ENCODE peak calls at places on chromosomes 5 and 9, in eight cellular contexts. Q, C, J, O, X, L, D and I are unnamed samples.

GRCh38 chr5:64462391-64462790 is 43.4 kb upstream of the RGS7BP start:
- DNase-seq in Q (no peak), C (no peak), J (no peak), O (no peak), X (no peak), L (no peak), D (no peak), I (no peak)

GRCh38 chr5:144812770-144813169 is 642.1 kb downstream of the KCTD16 start:
- DNase-seq in Q (no peak), C (no peak), J (no peak), O (no peak), X (no peak), L (peak), D (no peak), I (no peak)

GRCh38 chr5:149434162-149435014 is 55.3 kb upstream of the IL17B start:
- DNase-seq in Q (peak), C (no peak), J (peak), O (peak), X (no peak), L (peak), D (peak), I (peak)

GRCh38 chr5:145062280-145062679 is 772.9 kb downstream of the PRELID2 start:
- DNase-seq in Q (no peak), C (no peak), J (no peak), O (no peak), X (no peak), L (peak), D (no peak), I (no peak)

GRCh38 chr9:33374634-33375237 is 27.6 kb downstream of the AQP7 start:
- DNase-seq in Q (peak), C (peak), J (peak), O (peak), X (peak), L (peak), D (peak), I (peak)

GRCh38 chr5:135551593-135552447 is 16.1 kb upstream of the NEUROG1 start:
- DNase-seq in Q (peak), C (peak), J (peak), O (peak), X (peak), L (peak), D (no peak), I (peak)

GRCh38 chr5:139638090-139638735 is 9.9 kb upstream of the CXXC5 start:
- DNase-seq in Q (no peak), C (peak), J (peak), O (peak), X (no peak), L (peak), D (no peak), I (peak)

GRCh38 chr9:109253637-109254284 is 67.1 kb downstream of the EPB41L4B start:
- DNase-seq in Q (no peak), C (no peak), J (no peak), O (no peak), X (no peak), L (peak), D (no peak), I (no peak)

GRCh38 chr5:137995747-137996123 is 37.1 kb downstream of the FAM13B start:
- DNase-seq in Q (no peak), C (no peak), J (no peak), O (no peak), X (no peak), L (peak), D (no peak), I (no peak)

GRCh38 chr5:73826761-73827450 is 200.9 kb downstream of the ARHGEF28 start:
- DNase-seq in Q (no peak), C (no peak), J (no peak), O (peak), X (no peak), L (peak), D (no peak), I (no peak)

GRCh38 chr9:69145148-69145547 is 28.9 kb upstream of the TJP2 start:
- DNase-seq in Q (no peak), C (no peak), J (no peak), O (no peak), X (no peak), L (no peak), D (no peak), I (no peak)

GRCh38 chr5:88659529-88660325 is 223.3 kb downstream of the MEF2C start:
- DNase-seq in Q (no peak), C (no peak), J (no peak), O (no peak), X (no peak), L (peak), D (no peak), I (peak)

GRCh38 chr9:129612123-129612522 is 8.8 kb downstream of the C9orf50 start:
- DNase-seq in Q (no peak), C (no peak), J (no peak), O (no peak), X (no peak), L (no peak), D (no peak), I (no peak)

GRCh38 chr5:35038891-35039290 is 8.9 kb downstream of the AGXT2 start:
- DNase-seq in Q (no peak), C (no peak), J (no peak), O (no peak), X (no peak), L (no peak), D (no peak), I (no peak)

GRCh38 chr9:97703437-97704326 is 6.5 kb upstream of the XPA start:
- DNase-seq in Q (no peak), C (no peak), J (no peak), O (no peak), X (no peak), L (peak), D (no peak), I (peak)

GRCh38 chr5:127871448-127872153 is 168.4 kb downstream of the CCDC192 start:
- DNase-seq in Q (no peak), C (no peak), J (no peak), O (no peak), X (no peak), L (peak), D (no peak), I (no peak)

GRCh38 chr5:775960-776861 is 8.3 kb downstream of the ZDHHC11B start:
- DNase-seq in Q (no peak), C (no peak), J (no peak), O (no peak), X (no peak), L (no peak), D (no peak), I (peak)

GRCh38 chr5:18202147-18202546 is 567.9 kb downstream of the TAF11L14 start:
- DNase-seq in Q (no peak), C (no peak), J (no peak), O (no peak), X (no peak), L (no peak), D (no peak), I (no peak)

GRCh38 chr5:163696270-163696887 is 191.0 kb downstream of the MAT2B start:
- DNase-seq in Q (no peak), C (peak), J (no peak), O (no peak), X (no peak), L (peak), D (no peak), I (peak)

GRCh38 chr5:135944967-135945560 is 9.7 kb downstream of the LECT2 start:
- DNase-seq in Q (peak), C (peak), J (peak), O (peak), X (no peak), L (peak), D (no peak), I (peak)

GRCh38 chr5:4570047-4571015 is 569.8 kb upstream of the ADAMTS16 start:
- DNase-seq in Q (no peak), C (no peak), J (no peak), O (no peak), X (no peak), L (peak), D (no peak), I (no peak)